ENCODE peak calls at places on chromosomes 16 and 17, in nine cellular contexts. N, Y, P, V, W, A, Q, I and H are unnamed samples.

GRCh38 chr16:56438042-56438441 is 12.7 kb upstream of the AMFR start:
- DNase-seq in N (no peak), Y (no peak), P (no peak), V (no peak), W (no peak), A (no peak), Q (no peak), I (no peak), H (no peak)

GRCh38 chr17:13266596-13266995 is 248.8 kb upstream of the ELAC2 start:
- DNase-seq in N (no peak), Y (no peak), P (peak), V (no peak), W (no peak), A (no peak), Q (no peak), I (no peak), H (no peak)

GRCh38 chr17:50210249-50211225 is 9.1 kb upstream of the COL1A1 start:
- DNase-seq in N (no peak), Y (peak), P (peak), V (no peak), W (no peak), A (no peak), Q (peak), I (no peak), H (peak)

GRCh38 chr17:49407981-49408501 is 6.6 kb downstream of the PHB1 start:
- DNase-seq in N (peak), Y (peak), P (peak), V (no peak), W (peak), A (peak), Q (peak), I (peak), H (peak)

GRCh38 chr16:74758801-74759200 is 15.8 kb downstream of the FA2H start:
- DNase-seq in N (no peak), Y (no peak), P (no peak), V (no peak), W (no peak), A (no peak), Q (no peak), I (no peak), H (no peak)

GRCh38 chr17:55617441-55617840 is 105.2 kb downstream of the TMEM100 start:
- DNase-seq in N (no peak), Y (no peak), P (no peak), V (no peak), W (no peak), A (no peak), Q (no peak), I (no peak), H (no peak)

GRCh38 chr17:50905460-50905803 is 39.3 kb upstream of the TOB1 start:
- DNase-seq in N (no peak), Y (no peak), P (no peak), V (no peak), W (peak), A (peak), Q (no peak), I (no peak), H (no peak)

GRCh38 chr16:88355093-88355388 is 27.7 kb upstream of the ZNF469 start:
- DNase-seq in N (no peak), Y (no peak), P (no peak), V (no peak), W (no peak), A (no peak), Q (no peak), I (no peak), H (no peak)

GRCh38 chr16:83533193-83533592 is 274.6 kb upstream of the HSBP1 start:
- DNase-seq in N (no peak), Y (peak), P (peak), V (no peak), W (peak), A (no peak), Q (no peak), I (peak), H (no peak)

GRCh38 chr17:71071837-71072236 is 902.5 kb downstream of the KCNJ2 start:
- DNase-seq in N (no peak), Y (peak), P (peak), V (no peak), W (no peak), A (no peak), Q (peak), I (peak), H (no peak)

GRCh38 chr16:63361032-63361624 is 1324.9 kb upstream of the CDH8 start:
- DNase-seq in N (no peak), Y (peak), P (peak), V (peak), W (no peak), A (no peak), Q (no peak), I (peak), H (no peak)

GRCh38 chr17:3980381-3980975 is 16.2 kb upstream of the ATP2A3 start:
- DNase-seq in N (no peak), Y (no peak), P (no peak), V (no peak), W (no peak), A (no peak), Q (no peak), I (no peak), H (no peak)

GRCh38 chr17:68585643-68586042 is 15.5 kb downstream of the FAM20A start:
- DNase-seq in N (no peak), Y (no peak), P (no peak), V (no peak), W (no peak), A (no peak), Q (no peak), I (no peak), H (no peak)